ENCODE peak calls at places on chromosomes 12 and 14, in five cellular contexts. R is spleen, Y is stromal cell of bone marrow, L is HT1080, A is H7. U is an unnamed sample.

GRCh38 chr14:32197919-32198318 is 3.9 kb upstream of the RNU6-7 start:
- DNase-seq in Y (no peak), R (no peak), L (no peak), A (no peak), U (no peak)

GRCh38 chr14:63899953-63900352 is 47.1 kb downstream of the SYNE2 start:
- DNase-seq in R (no peak), L (no peak), Y (no peak), A (no peak), U (no peak)

GRCh38 chr12:113040722-113041168 is 15.8 kb upstream of the DTX1 start:
- DNase-seq in A (no peak), L (peak; percentile 99), Y (peak; percentile 92), R (no peak), U (no peak)

GRCh38 chr14:74762917-74763802 is at the start of gene YLPM1:
- DNase-seq in L (peak; percentile 95), A (peak; percentile 94), R (peak; percentile 98), Y (peak; percentile 95), U (peak; percentile 88)

GRCh38 chr12:104201238-104202001 is 14.2 kb upstream of the TXNRD1 start:
- DNase-seq in L (peak; percentile 63), A (peak; percentile 74), R (no peak), Y (no peak), U (no peak)

GRCh38 chr12:25518512-25518911 is 34.6 kb downstream of the LMNTD1 start:
- DNase-seq in A (no peak), L (peak; percentile 58), R (no peak), Y (no peak), U (no peak)

GRCh38 chr12:118356809-118357326 is 15.8 kb downstream of the TAOK3 start:
- DNase-seq in R (no peak), A (no peak), L (peak; percentile 50), Y (peak; percentile 77), U (peak; percentile 85)

GRCh38 chr12:22702690-22703089 is 77.7 kb downstream of the ETNK1 start:
- DNase-seq in L (no peak), R (no peak), Y (no peak), A (no peak), U (no peak)

GRCh38 chr14:67941456-67942018 is 122.0 kb downstream of the RAD51B start:
- DNase-seq in Y (no peak), R (no peak), A (no peak), L (peak; percentile 5), U (no peak)

GRCh38 chr12:84497819-84498218 is 414.8 kb downstream of the SLC6A15 start:
- DNase-seq in L (no peak), Y (no peak), R (no peak), A (no peak), U (no peak)

GRCh38 chr14:61420326-61420725 is 98.9 kb downstream of the PRKCH start:
- DNase-seq in Y (peak; percentile 21), A (peak; percentile 10), R (no peak), L (peak; percentile 92), U (no peak)

GRCh38 chr12:56165369-56165768 is 7.2 kb downstream of the MYL6 start:
- DNase-seq in A (no peak), Y (no peak), L (no peak), R (no peak), U (no peak)

GRCh38 chr12:75823475-75823874 is 208.1 kb downstream of the PHLDA1 start:
- DNase-seq in R (no peak), L (no peak), Y (no peak), A (no peak), U (no peak)

GRCh38 chr12:3332190-3332589 is 158.8 kb upstream of the PRMT8 start:
- DNase-seq in L (no peak), Y (no peak), A (no peak), R (no peak), U (no peak)

GRCh38 chr12:1994429-1995143 is 9.7 kb downstream of the DCP1B start:
- DNase-seq in L (no peak), Y (no peak), R (no peak), A (peak; percentile 45), U (no peak)

GRCh38 chr12:103012884-103013283 is 55.4 kb downstream of the ASCL1 start:
- DNase-seq in A (peak; percentile 8), Y (no peak), L (no peak), R (no peak), U (no peak)

GRCh38 chr12:76549131-76549530 is 10.4 kb downstream of the OSBPL8 start:
- DNase-seq in Y (peak; percentile 18), A (no peak), L (no peak), R (no peak), U (no peak)

GRCh38 chr14:49999216-49999761 is 106.4 kb downstream of the ARF6 start:
- DNase-seq in R (peak; percentile 95), Y (peak; percentile 75), A (peak; percentile 33), L (peak; percentile 95), U (no peak)

GRCh38 chr12:61713121-61713520 is 547.1 kb upstream of the USP15 start:
- DNase-seq in R (no peak), A (no peak), Y (no peak), L (peak; percentile 46), U (no peak)

GRCh38 chr12:117968826-117969659 is at the start of gene KSR2:
- DNase-seq in L (peak; percentile 26), A (peak; percentile 97), Y (no peak), R (no peak), U (no peak)

GRCh38 chr12:46585854-46586621 is 213.5 kb upstream of the SLC38A2 start:
- DNase-seq in R (no peak), A (no peak), L (peak; percentile 87), Y (peak; percentile 18), U (no peak)

GRCh38 chr12:40211185-40211584 is 13.6 kb upstream of the LRRK2 start:
- DNase-seq in L (no peak), Y (no peak), A (no peak), R (no peak), U (no peak)

GRCh38 chr12:122062832-122063690 is 15.5 kb upstream of the MLXIP start:
- DNase-seq in Y (peak; percentile 72), A (peak; percentile 62), R (no peak), L (peak; percentile 86), U (no peak)

GRCh38 chr14:24798911-24799310 is 164.9 kb upstream of the GZMB start:
- DNase-seq in L (peak; percentile 3), Y (no peak), A (no peak), R (no peak), U (no peak)

GRCh38 chr14:93023039-93023438 is 92.7 kb downstream of the ITPK1 start:
- DNase-seq in A (no peak), L (peak; percentile 45), R (no peak), Y (no peak), U (no peak)

GRCh38 chr12:126811401-126811800 is 1455.6 kb upstream of the TMEM132C start:
- DNase-seq in A (peak; percentile 6), Y (no peak), L (no peak), R (no peak), U (no peak)

GRCh38 chr14:31819281-31819680 is 257.8 kb upstream of the ARHGAP5 start:
- DNase-seq in R (no peak), Y (no peak), L (no peak), A (no peak), U (no peak)

GRCh38 chr14:102949062-102949800 is 26.8 kb downstream of the AMN start:
- DNase-seq in A (no peak), L (peak; percentile 37), Y (no peak), R (peak; percentile 87), U (peak; percentile 54)

GRCh38 chr14:99628832-99629618 is 15.9 kb upstream of the HHIPL1 start:
- DNase-seq in L (peak; percentile 71), R (peak; percentile 89), A (peak; percentile 96), Y (no peak), U (no peak)

GRCh38 chr12:58105225-58106119 is 164.1 kb downstream of the ATP23 start:
- DNase-seq in R (no peak), A (peak; percentile 36), Y (no peak), L (no peak), U (no peak)